ENCODE peak calls at places on chromosomes 5 and 9, in eight cellular contexts. E is GM19239; B is iris pigment epithelial cell; M is WTC11; P is stimulated activated CD4-positive, alpha-beta T cell treated with anti-CD3 and anti-CD28 coated beads, Interleukin-4, amount 100 ng/mL, for 48 hours; D is C1 segment of cervical spinal cord; Z is MCF 10A; H is aorta. W is an unnamed sample.

GRCh38 chr5:158812381-158812780 is 287.3 kb downstream of the EBF1 start:
- DNase-seq in E (peak; percentile 36), B (no peak), M (peak; percentile 21), P (peak; percentile 13), D (no peak), Z (no peak), H (no peak), W (no peak)

GRCh38 chr5:100424017-100424416 is 111.2 kb upstream of the FAM174A start:
- DNase-seq in E (no peak), B (no peak), M (no peak), P (no peak), D (no peak), Z (no peak), H (no peak), W (no peak)

GRCh38 chr5:26881901-26882300 is 156.5 kb downstream of the CDH9 start:
- DNase-seq in E (no peak), B (no peak), M (no peak), P (no peak), D (no peak), Z (no peak), H (no peak), W (no peak)

GRCh38 chr5:61732796-61733195 is 400.7 kb downstream of the ZSWIM6 start:
- DNase-seq in E (no peak), B (no peak), M (no peak), P (no peak), D (peak; percentile 49), Z (no peak), H (no peak), W (no peak)

GRCh38 chr5:149268928-149269557 is 2.6 kb upstream of the AFAP1L1 start:
- DNase-seq in E (peak; percentile 66), B (peak; percentile 56), M (no peak), P (no peak), D (no peak), Z (peak; percentile 84), H (no peak), W (no peak)

GRCh38 chr5:67214036-67214435 is 17.4 kb upstream of the CD180 start:
- DNase-seq in E (no peak), B (peak; percentile 38), M (no peak), P (no peak), D (no peak), Z (peak; percentile 32), H (no peak), W (no peak)

GRCh38 chr9:87880683-87881082 is 2.0 kb upstream of the SPATA31E1 start:
- DNase-seq in E (no peak), B (no peak), M (no peak), P (no peak), D (no peak), Z (no peak), H (no peak), W (no peak)

GRCh38 chr5:126369995-126370731 is 53.0 kb upstream of the GRAMD2B start:
- DNase-seq in E (no peak), B (peak; percentile 48), M (peak; percentile 22), P (no peak), D (no peak), Z (peak; percentile 42), H (no peak), W (no peak)

GRCh38 chr9:27447036-27447700 is 76.9 kb upstream of the IFNK start:
- DNase-seq in E (no peak), B (no peak), M (no peak), P (no peak), D (no peak), Z (no peak), H (no peak), W (no peak)

GRCh38 chr5:66129184-66129583 is 14.9 kb upstream of the SREK1 start:
- DNase-seq in E (no peak), B (no peak), M (no peak), P (no peak), D (no peak), Z (no peak), H (no peak), W (no peak)

GRCh38 chr5:131109540-131110255 is 55.4 kb downstream of the HINT1 start:
- DNase-seq in E (peak; percentile 16), B (peak; percentile 39), M (no peak), P (no peak), D (peak; percentile 0), Z (peak; percentile 74), H (no peak), W (no peak)

GRCh38 chr9:137313326-137313920 is 11.4 kb upstream of the NRARP start:
- DNase-seq in E (no peak), B (no peak), M (no peak), P (no peak), D (no peak), Z (no peak), H (peak; percentile 53), W (peak; percentile 6)

GRCh38 chr9:78261403-78262001 is 25.6 kb downstream of the CEP78 start:
- DNase-seq in E (no peak), B (peak; percentile 43), M (no peak), P (no peak), D (no peak), Z (peak; percentile 45), H (no peak), W (no peak)

GRCh38 chr5:14735944-14736343 is 71.4 kb downstream of the OTULIN start:
- DNase-seq in E (no peak), B (no peak), M (no peak), P (no peak), D (no peak), Z (no peak), H (no peak), W (no peak)

GRCh38 chr9:6997330-6997729 is 239.6 kb downstream of the KDM4C start:
- DNase-seq in E (no peak), B (peak; percentile 12), M (no peak), P (no peak), D (no peak), Z (peak; percentile 31), H (no peak), W (no peak)

GRCh38 chr9:116493183-116493582 is 193.9 kb upstream of the TRIM32 start:
- DNase-seq in E (no peak), B (no peak), M (no peak), P (no peak), D (no peak), Z (no peak), H (no peak), W (no peak)

GRCh38 chr5:151095341-151096000 is 14.6 kb upstream of the TNIP1 start:
- DNase-seq in E (no peak), B (no peak), M (no peak), P (no peak), D (no peak), Z (peak; percentile 26), H (no peak), W (no peak)

GRCh38 chr5:31809037-31809910 is 170.3 kb downstream of the PDZD2 start:
- DNase-seq in E (peak; percentile 23), B (peak; percentile 79), M (peak; percentile 77), P (no peak), D (peak; percentile 67), Z (peak; percentile 81), H (peak; percentile 84), W (peak; percentile 85)

GRCh38 chr9:26954050-26954508 is 2.1 kb upstream of the IFT74 start:
- DNase-seq in E (no peak), B (no peak), M (no peak), P (no peak), D (no peak), Z (no peak), H (no peak), W (no peak)

GRCh38 chr5:139657363-139658321 is 9.5 kb downstream of the CXXC5 start:
- DNase-seq in E (no peak), B (no peak), M (no peak), P (no peak), D (no peak), Z (no peak), H (no peak), W (no peak)

GRCh38 chr5:37836173-37837100 is 3.4 kb downstream of the GDNF start:
- DNase-seq in E (no peak), B (no peak), M (peak; percentile 60), P (no peak), D (peak; percentile 51), Z (no peak), H (peak; percentile 75), W (peak; percentile 67)

GRCh38 chr9:134591573-134591981 is 50.0 kb upstream of the COL5A1 start:
- DNase-seq in E (no peak), B (peak; percentile 31), M (no peak), P (no peak), D (no peak), Z (no peak), H (no peak), W (no peak)

GRCh38 chr9:88852794-88853193 is 138.5 kb upstream of the S1PR3 start:
- DNase-seq in E (no peak), B (peak; percentile 98), M (no peak), P (no peak), D (no peak), Z (peak; percentile 79), H (no peak), W (peak; percentile 77)

GRCh38 chr9:24436761-24437160 is 108.9 kb downstream of the IZUMO3 start:
- DNase-seq in E (no peak), B (no peak), M (no peak), P (no peak), D (no peak), Z (no peak), H (no peak), W (peak; percentile 8)

GRCh38 chr5:4947106-4947505 is 193.0 kb upstream of the ADAMTS16 start:
- DNase-seq in E (no peak), B (no peak), M (no peak), P (no peak), D (no peak), Z (no peak), H (no peak), W (no peak)

GRCh38 chr5:78243639-78244038 is 50.9 kb downstream of the AP3B1 start:
- DNase-seq in E (no peak), B (peak; percentile 78), M (no peak), P (no peak), D (no peak), Z (no peak), H (no peak), W (no peak)

GRCh38 chr9:91207481-91207888 is 154.2 kb downstream of the AUH start:
- DNase-seq in E (no peak), B (peak; percentile 93), M (no peak), P (no peak), D (no peak), Z (no peak), H (no peak), W (no peak)

GRCh38 chr5:149633671-149634350 is 52.5 kb downstream of the ARHGEF37 start:
- DNase-seq in E (no peak), B (peak; percentile 22), M (no peak), P (no peak), D (no peak), Z (peak; percentile 81), H (no peak), W (no peak)

GRCh38 chr9:31210982-31211570 is 1173.4 kb upstream of the ACO1 start:
- DNase-seq in E (no peak), B (no peak), M (peak; percentile 24), P (peak; percentile 2), D (no peak), Z (no peak), H (no peak), W (peak; percentile 15)

GRCh38 chr5:28269978-28270377 is 1231.6 kb upstream of the CDH9 start:
- DNase-seq in E (no peak), B (no peak), M (no peak), P (no peak), D (no peak), Z (no peak), H (no peak), W (no peak)

GRCh38 chr9:757246-757881 is 84.1 kb upstream of the DMRT1 start:
- DNase-seq in E (no peak), B (peak; percentile 69), M (peak; percentile 55), P (no peak), D (peak; percentile 12), Z (peak; percentile 74), H (no peak), W (peak; percentile 74)

GRCh38 chr5:61330341-61330878 is 1.6 kb upstream of the ZSWIM6 start:
- DNase-seq in E (no peak), B (peak; percentile 73), M (no peak), P (no peak), D (no peak), Z (peak; percentile 58), H (peak; percentile 83), W (peak; percentile 94)

GRCh38 chr5:75566710-75567309 is 44.4 kb upstream of the ANKDD1B start:
- DNase-seq in E (no peak), B (peak; percentile 97), M (no peak), P (peak; percentile 61), D (no peak), Z (peak; percentile 87), H (no peak), W (peak; percentile 26)

GRCh38 chr5:134005415-134006118 is 792 bp upstream of the VDAC1 start:
- DNase-seq in E (peak; percentile 30), B (no peak), M (peak; percentile 46), P (no peak), D (peak; percentile 66), Z (no peak), H (peak; percentile 84), W (peak; percentile 70)